ENCODE peak calls at places on chromosomes 11 and 22, in seven cellular contexts. T is stomach, J is testis, X is heart right ventricle, C is spleen, K is transverse colon, Q is kidney. Z is an unnamed sample.

GRCh38 chr11:30113326-30113873 is 96.6 kb upstream of the KCNA4 start:
- DNase-seq in T (no peak), J (no peak), X (no peak), C (no peak), K (no peak), Q (no peak), Z (no peak)

GRCh38 chr11:134474942-134475341 is 62.9 kb upstream of the B3GAT1 start:
- DNase-seq in T (no peak), J (no peak), X (no peak), C (no peak), K (no peak), Q (no peak), Z (no peak)

GRCh38 chr11:19040051-19040450 is 20.5 kb downstream of the MRGPRX2 start:
- DNase-seq in T (no peak), J (no peak), X (no peak), C (no peak), K (no peak), Q (no peak), Z (no peak)

GRCh38 chr22:25070870-25071465 is 118.5 kb downstream of the KIAA1671 start:
- DNase-seq in T (no peak), J (no peak), X (no peak), C (no peak), K (no peak), Q (no peak), Z (no peak)

GRCh38 chr11:289706-290620 is 1.0 kb downstream of the PGGHG start:
- DNase-seq in T (no peak), J (no peak), X (peak), C (peak), K (peak), Q (peak), Z (no peak)

GRCh38 chr11:122367809-122368231 is 251.8 kb upstream of the BLID start:
- DNase-seq in T (no peak), J (peak), X (no peak), C (no peak), K (no peak), Q (no peak), Z (peak)

GRCh38 chr11:43894546-43894945 is 13.9 kb downstream of the ALKBH3 start:
- DNase-seq in T (no peak), J (no peak), X (no peak), C (no peak), K (no peak), Q (no peak), Z (no peak)

GRCh38 chr11:4680341-4680740 is 17.3 kb downstream of the OR51E2 start:
- DNase-seq in T (no peak), J (no peak), X (no peak), C (no peak), K (no peak), Q (no peak), Z (no peak)

GRCh38 chr11:114368918-114369680 is 31.2 kb downstream of the C11orf71 start:
- DNase-seq in T (no peak), J (no peak), X (no peak), C (no peak), K (no peak), Q (no peak), Z (peak)

GRCh38 chr22:42163515-42163914 is 32.9 kb upstream of the CYP2D6 start:
- DNase-seq in T (no peak), J (no peak), X (no peak), C (no peak), K (no peak), Q (no peak), Z (no peak)

GRCh38 chr11:126115820-126116319 is 53.2 kb upstream of the CDON start:
- DNase-seq in T (peak), J (peak), X (peak), C (peak), K (peak), Q (peak), Z (no peak)

GRCh38 chr11:86453290-86454030 is 78.8 kb downstream of the CCDC81 start:
- DNase-seq in T (no peak), J (no peak), X (no peak), C (no peak), K (no peak), Q (no peak), Z (no peak)

GRCh38 chr11:48013269-48013901 is 33.0 kb downstream of the PTPRJ start:
- DNase-seq in T (peak), J (no peak), X (no peak), C (peak), K (peak), Q (peak), Z (no peak)

GRCh38 chr11:36340909-36341308 is 44.8 kb downstream of the PRR5L start:
- DNase-seq in T (no peak), J (no peak), X (no peak), C (no peak), K (no peak), Q (no peak), Z (no peak)

DNA sequence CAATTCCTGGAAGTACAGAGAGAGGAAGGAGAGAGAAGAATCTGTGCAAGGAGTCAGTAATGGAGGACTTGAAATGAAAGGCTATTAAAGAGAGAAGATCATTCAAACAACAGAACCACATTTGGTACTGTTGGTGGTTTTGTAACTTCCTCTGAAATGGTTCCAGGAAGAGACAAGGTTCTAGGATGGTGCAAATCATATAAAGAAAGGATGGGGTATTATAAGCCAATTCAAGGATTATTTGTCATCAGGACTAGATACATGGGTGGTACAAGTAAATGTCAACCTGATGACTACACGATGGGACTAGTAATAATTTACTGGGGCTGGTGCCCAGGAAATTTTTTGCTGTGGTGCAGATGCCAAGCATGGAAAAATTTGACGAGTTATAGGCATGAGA is 28.9 kb upstream of the TMA7B start:
- DNase-seq in T (no peak), J (no peak), X (no peak), C (no peak), K (no peak), Q (no peak), Z (no peak)
- H3K27ac ChIP-seq in T (no peak), J (no peak), X (no peak), C (no peak), K (no peak), Q (no peak), Z (no peak)

DNA sequence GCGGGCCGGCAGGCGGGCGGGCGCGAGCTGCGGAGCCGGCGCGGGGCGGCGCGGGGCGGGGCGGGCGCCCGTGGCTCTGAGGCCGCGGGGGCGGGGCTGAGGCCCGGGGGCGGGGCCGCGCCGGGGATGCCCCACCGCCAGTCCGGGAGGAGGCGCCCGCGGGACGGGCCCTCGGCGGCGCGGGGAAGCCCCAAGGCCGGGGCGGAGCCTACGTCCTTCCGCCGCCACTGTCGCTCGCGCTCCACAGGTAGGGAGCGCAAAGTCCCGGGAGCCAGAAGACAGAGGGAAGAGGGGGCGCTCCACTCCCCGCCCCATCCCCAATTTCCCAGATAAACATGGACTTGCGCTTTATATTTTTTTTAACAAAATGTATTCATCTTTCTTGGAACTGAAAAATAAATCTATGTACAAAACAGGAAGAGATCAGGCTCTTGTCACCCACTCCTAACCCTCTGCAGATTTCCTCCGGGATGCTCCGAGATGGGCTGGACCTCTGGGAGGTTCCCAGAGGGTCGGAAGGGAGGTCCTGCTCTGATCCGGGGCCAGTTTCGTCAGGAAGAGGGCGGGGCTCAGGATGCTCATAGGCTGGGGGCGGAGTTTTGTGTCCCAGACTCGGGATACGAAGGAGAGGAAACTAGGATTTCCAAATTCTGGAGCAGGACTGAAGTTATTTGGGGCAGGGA is at the start of gene MAP4K2:
- DNase-seq in T (peak), J (peak), X (peak), C (peak), K (peak), Q (peak), Z (peak)
- H3K4me3 ChIP-seq in T (peak), J (peak), X (peak), C (peak), K (peak), Q (peak), Z (peak)

GRCh38 chr22:18111759-18112330 is 1.2 kb downstream of the TUBA8 start:
- DNase-seq in T (peak), J (no peak), X (peak), C (peak), K (no peak), Q (no peak), Z (no peak)
- H3K27ac ChIP-seq in T (no peak), J (no peak), X (peak), C (no peak), K (no peak), Q (no peak), Z (no peak)

GRCh38 chr11:64298966-64299846 is 952 bp upstream of the CATSPERZ start:
- DNase-seq in T (peak), J (peak), X (peak), C (peak), K (peak), Q (peak), Z (no peak)
- H3K4me3 ChIP-seq in T (peak), J (peak), X (peak), C (peak), K (no peak), Q (peak), Z (no peak)

GRCh38 chr11:67505605-67506396 is 638 bp upstream of the PITPNM1 start:
- DNase-seq in T (peak), J (peak), X (peak), C (peak), K (peak), Q (peak), Z (peak)

GRCh38 chr11:67503119-67504022 is 1.8 kb downstream of the PITPNM1 start:
- DNase-seq in T (no peak), J (no peak), X (no peak), C (no peak), K (no peak), Q (peak), Z (no peak)

GRCh38 chr11:67502328-67502979 is 2.7 kb downstream of the PITPNM1 start:
- DNase-seq in T (no peak), J (no peak), X (no peak), C (no peak), K (no peak), Q (no peak), Z (no peak)

GRCh38 chr11:67504950-67505561 is at the start of gene PITPNM1:
- DNase-seq in T (peak), J (peak), X (peak), C (peak), K (peak), Q (peak), Z (peak)

GRCh38 chr11:67504023-67504949 is 877 bp downstream of the PITPNM1 start:
- DNase-seq in T (no peak), J (no peak), X (peak), C (peak), K (peak), Q (peak), Z (peak)
- H3K27ac ChIP-seq in T (peak), J (no peak), X (peak), C (peak), K (peak), Q (peak), Z (no peak)

DNA sequence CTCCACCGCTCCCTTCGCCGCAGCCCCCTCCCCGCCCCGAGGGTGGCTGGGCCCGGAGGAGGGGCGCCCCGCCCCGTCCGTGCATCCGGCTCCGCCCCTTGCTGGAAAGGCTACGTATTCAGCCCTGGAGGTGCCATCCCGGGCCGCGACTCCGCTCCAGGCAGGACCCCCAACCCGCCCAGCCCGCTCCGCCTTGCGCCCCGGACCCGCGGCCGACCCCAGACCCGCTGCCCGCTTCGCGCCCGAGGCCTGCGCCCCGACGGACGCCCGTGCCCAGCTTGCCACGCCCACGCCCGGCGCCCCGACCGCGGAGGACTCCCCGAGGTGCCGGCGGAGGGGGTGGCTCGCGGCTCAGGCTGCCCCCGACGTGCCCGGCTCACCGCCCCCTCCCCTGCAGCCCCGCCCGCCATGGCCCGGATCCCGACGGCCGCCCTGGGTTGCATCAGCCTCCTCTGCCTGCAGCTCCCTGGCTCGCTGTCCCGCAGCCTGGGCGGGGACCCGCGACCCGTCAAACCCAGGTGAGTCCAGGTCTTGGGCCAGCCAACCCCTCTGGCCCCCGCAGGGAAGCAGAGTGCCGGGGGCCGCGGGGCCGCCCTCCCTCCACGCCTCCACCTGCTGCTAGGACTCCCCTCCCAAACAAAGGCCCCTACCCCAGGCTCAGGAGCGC is at the start of gene ADM2:
- DNase-seq in T (peak), J (no peak), X (peak), C (peak), K (peak), Q (peak), Z (no peak)
- H3K4me3 ChIP-seq in T (peak), J (peak), X (peak), C (peak), K (peak), Q (peak), Z (peak)